ENCODE peak calls at places on chromosomes 16 and 17, in six cellular contexts. U is AG08396; H is NCI-H2171; A is choroid plexus epithelial cell; K is stimulated activated CD4-positive, alpha-beta T cell treated with anti-CD3 and anti-CD28 coated beads, Interleukin-12 subunit alpha, Interleukin-12 subunit beta, amount 100 ng/mL, for 48 hours; Q is posterior cingulate gyrus. J is an unnamed sample.

GRCh38 chr16:57618306-57619132 is 9.9 kb upstream of the ADGRG1 start:
- DNase-seq in U (no peak), H (no peak), A (peak), K (no peak), Q (no peak), J (no peak)

GRCh38 chr16:81275795-81276194 is 37.3 kb downstream of the BCO1 start:
- DNase-seq in U (no peak), H (no peak), A (no peak), K (no peak), Q (no peak), J (no peak)

GRCh38 chr16:69890114-69890890 is 60.8 kb upstream of the CLEC18A start:
- DNase-seq in U (peak), H (no peak), A (peak), K (no peak), Q (peak), J (peak)

GRCh38 chr17:83202002-83203000 is 122.9 kb downstream of the METRNL start:
- DNase-seq in U (no peak), H (no peak), A (no peak), K (no peak), Q (peak), J (no peak)

GRCh38 chr16:27239026-27239425 is 29.5 kb downstream of the NSMCE1 start:
- DNase-seq in U (no peak), H (no peak), A (no peak), K (no peak), Q (no peak), J (no peak)

GRCh38 chr17:29060475-29060874 is 17.5 kb downstream of the PIPOX start:
- DNase-seq in U (no peak), H (no peak), A (no peak), K (no peak), Q (no peak), J (no peak)

GRCh38 chr17:68740555-68741447 is 139.6 kb upstream of the FAM20A start:
- DNase-seq in U (no peak), H (no peak), A (no peak), K (no peak), Q (no peak), J (no peak)

GRCh38 chr16:81994485-81994884 is 16.8 kb downstream of the SDR42E1 start:
- DNase-seq in U (no peak), H (no peak), A (no peak), K (no peak), Q (no peak), J (no peak)